ENCODE peak calls at places on chromosomes 3 and 15, in six cellular contexts. I, O, V, S, Y and B are unnamed samples.

GRCh38 chr3:186427627-186428026 is 65.6 kb upstream of the DGKG start:
- DNase-seq in I (no peak), O (no peak), V (no peak), S (no peak), Y (no peak), B (no peak)

GRCh38 chr15:68626739-68627138 is 47.9 kb downstream of the CORO2B start:
- DNase-seq in I (no peak), O (no peak), V (no peak), S (peak), Y (no peak), B (no peak)

GRCh38 chr15:43514241-43515057 is 3.0 kb upstream of the MAP1A start:
- DNase-seq in I (peak), O (peak), V (no peak), S (no peak), Y (no peak), B (no peak)

GRCh38 chr3:70501596-70501995 is 189.2 kb upstream of the MDFIC2 start:
- DNase-seq in I (no peak), O (no peak), V (no peak), S (no peak), Y (no peak), B (no peak)

GRCh38 chr3:86416334-86416733 is 574.6 kb downstream of the VGLL3 start:
- DNase-seq in I (no peak), O (no peak), V (no peak), S (peak), Y (no peak), B (no peak)

GRCh38 chr15:64731012-64731806 is 44.2 kb downstream of the RBPMS2 start:
- DNase-seq in I (peak), O (peak), V (peak), S (peak), Y (peak), B (peak)

GRCh38 chr15:81271761-81272644 is 51.9 kb downstream of the STARD5 start:
- DNase-seq in I (no peak), O (no peak), V (no peak), S (no peak), Y (no peak), B (no peak)

GRCh38 chr15:51251591-51251990 is 86.8 kb downstream of the CYP19A1 start:
- DNase-seq in I (no peak), O (no peak), V (no peak), S (no peak), Y (no peak), B (no peak)

GRCh38 chr3:40044487-40044886 is 235.1 kb downstream of the MYRIP start:
- DNase-seq in I (peak), O (peak), V (no peak), S (peak), Y (peak), B (no peak)

GRCh38 chr3:128546646-128547045 is 53.6 kb upstream of the GATA2 start:
- DNase-seq in I (no peak), O (no peak), V (no peak), S (no peak), Y (no peak), B (no peak)

GRCh38 chr15:86773766-86774165 is 694.1 kb downstream of the AGBL1 start:
- DNase-seq in I (no peak), O (no peak), V (no peak), S (no peak), Y (no peak), B (peak)

GRCh38 chr3:140601881-140602280 is 76.0 kb upstream of the TRIM42 start:
- DNase-seq in I (no peak), O (no peak), V (no peak), S (no peak), Y (no peak), B (no peak)

GRCh38 chr15:65081270-65081669 is 4.7 kb downstream of the KBTBD13 start:
- DNase-seq in I (no peak), O (no peak), V (no peak), S (no peak), Y (no peak), B (no peak)

GRCh38 chr3:13022348-13023250 is 50.6 kb downstream of the IQSEC1 start:
- DNase-seq in I (peak), O (peak), V (no peak), S (no peak), Y (peak), B (no peak)

GRCh38 chr3:52527039-52527731 is 6.5 kb downstream of the NT5DC2 start:
- DNase-seq in I (peak), O (no peak), V (no peak), S (no peak), Y (no peak), B (no peak)

GRCh38 chr3:58351920-58352319 is 19.2 kb downstream of the PXK start:
- DNase-seq in I (no peak), O (no peak), V (no peak), S (no peak), Y (no peak), B (no peak)

GRCh38 chr3:27728195-27729087 is 6.3 kb upstream of the EOMES start:
- DNase-seq in I (no peak), O (no peak), V (no peak), S (no peak), Y (no peak), B (no peak)

GRCh38 chr15:78399081-78399480 is 38.9 kb upstream of the IREB2 start:
- DNase-seq in I (no peak), O (no peak), V (no peak), S (peak), Y (no peak), B (no peak)

GRCh38 chr15:69389426-69389825 is 24.7 kb upstream of the KIF23 start:
- DNase-seq in I (no peak), O (no peak), V (no peak), S (no peak), Y (no peak), B (no peak)

GRCh38 chr3:56796202-56796601 is 5.5 kb downstream of the ARHGEF3 start:
- DNase-seq in I (no peak), O (peak), V (no peak), S (no peak), Y (peak), B (no peak)

GRCh38 chr3:134030801-134031619 is 1.3 kb upstream of the SLCO2A1 start:
- DNase-seq in I (no peak), O (no peak), V (no peak), S (no peak), Y (no peak), B (no peak)

GRCh38 chr15:38076806-38077205 is 142.4 kb downstream of the TMCO5A start:
- DNase-seq in I (no peak), O (no peak), V (no peak), S (no peak), Y (no peak), B (no peak)

GRCh38 chr3:136390574-136390973 is 140.4 kb downstream of the PCCB start:
- DNase-seq in I (no peak), O (no peak), V (no peak), S (no peak), Y (no peak), B (no peak)

GRCh38 chr3:15982667-15983145 is 184.9 kb upstream of the ANKRD28 start:
- DNase-seq in I (peak), O (peak), V (no peak), S (peak), Y (peak), B (peak)

GRCh38 chr3:172040078-172040975 is 949 bp downstream of the FNDC3B start:
- DNase-seq in I (peak), O (peak), V (peak), S (peak), Y (peak), B (peak)

GRCh38 chr3:3209714-3210113 is 30.2 kb upstream of the CRBN start:
- DNase-seq in I (no peak), O (no peak), V (no peak), S (peak), Y (no peak), B (no peak)

GRCh38 chr15:79463043-79463780 is 31.1 kb downstream of the MINAR1 start:
- DNase-seq in I (no peak), O (no peak), V (no peak), S (no peak), Y (no peak), B (no peak)

GRCh38 chr3:12886106-12886679 is 44.8 kb upstream of the RPL32 start:
- DNase-seq in I (no peak), O (no peak), V (no peak), S (no peak), Y (no peak), B (no peak)

GRCh38 chr3:181464033-181464694 is 247.6 kb upstream of the SOX2 start:
- DNase-seq in I (no peak), O (no peak), V (no peak), S (no peak), Y (no peak), B (no peak)

GRCh38 chr3:169939751-169940150 is 26.9 kb upstream of the SEC62 start:
- DNase-seq in I (no peak), O (no peak), V (no peak), S (no peak), Y (no peak), B (no peak)

GRCh38 chr15:28094732-28095521 is 4.2 kb downstream of the OCA2 start:
- DNase-seq in I (no peak), O (peak), V (no peak), S (no peak), Y (no peak), B (no peak)

GRCh38 chr15:94579261-94579660 is 347.9 kb downstream of the MCTP2 start:
- DNase-seq in I (no peak), O (no peak), V (no peak), S (no peak), Y (no peak), B (no peak)

GRCh38 chr3:184349563-184350470 is 11.6 kb downstream of the CLCN2 start:
- DNase-seq in I (no peak), O (no peak), V (no peak), S (no peak), Y (no peak), B (no peak)

GRCh38 chr3:112568642-112569041 is 6.8 kb downstream of the SLC35A5 start:
- DNase-seq in I (peak), O (peak), V (no peak), S (peak), Y (no peak), B (no peak)